ENCODE peak calls at places on chromosomes 5 and 9, in six cellular contexts. Q is H9, W is IMR-90, Z is mesendoderm, J is mesenchymal stem cell, Y is trophoblast cell. C is an unnamed sample. For H3K4me1, the result is how much of the 10 kb centered on the place peaks cover.

GRCh38 chr9:18601956-18602355 is 128.0 kb downstream of the ADAMTSL1 start:
- DNase-seq in Q (no peak), W (peak), Z (no peak), J (no peak), Y (no peak), C (no peak)

GRCh38 chr5:74227081-74227480 is 413.4 kb downstream of the ENC1 start:
- DNase-seq in Q (no peak), W (no peak), Z (no peak), J (no peak), Y (no peak), C (no peak)

GRCh38 chr9:132996526-132996925 is 18.0 kb downstream of the GFI1B start:
- DNase-seq in Q (no peak), W (no peak), Z (no peak), J (no peak), Y (no peak), C (no peak)

GRCh38 chr5:19235101-19235584 is 752.9 kb downstream of the CDH18 start:
- DNase-seq in Q (no peak), W (no peak), Z (no peak), J (peak), Y (no peak), C (no peak)

GRCh38 chr9:84922051-84922450 is 252.5 kb downstream of the NTRK2 start:
- DNase-seq in Q (no peak), W (no peak), Z (no peak), J (no peak), Y (no peak), C (no peak)

GRCh38 chr9:134192951-134193731 is 28.8 kb upstream of the RNU6ATAC start:
- DNase-seq in Q (no peak), W (no peak), Z (no peak), J (peak), Y (no peak), C (no peak)

GRCh38 chr5:58259685-58260152 is 200.2 kb downstream of the PLK2 start:
- DNase-seq in Q (peak), W (peak), Z (peak), J (peak), Y (peak), C (peak)

GRCh38 chr5:133460172-133460758 is 152.1 kb downstream of the FSTL4 start:
- DNase-seq in Q (peak), W (no peak), Z (peak), J (no peak), Y (no peak), C (peak)

GRCh38 chr5:34833090-34833489 is 5.9 kb upstream of the TTC23L start:
- DNase-seq in Q (no peak), W (no peak), Z (no peak), J (no peak), Y (no peak), C (no peak)

GRCh38 chr5:15592728-15593127 is 92.7 kb downstream of the FBXL7 start:
- DNase-seq in Q (no peak), W (no peak), Z (no peak), J (no peak), Y (no peak), C (no peak)

GRCh38 chr5:52657231-52657645 is 130.5 kb upstream of the ITGA1 start:
- DNase-seq in Q (no peak), W (peak), Z (peak), J (peak), Y (no peak), C (peak)

GRCh38 chr9:127347831-127348699 is 48.9 kb upstream of the SLC2A8 start:
- DNase-seq in Q (no peak), W (peak), Z (peak), J (peak), Y (peak), C (no peak)

GRCh38 chr5:16568875-16569580 is 47.8 kb downstream of the RETREG1 start:
- DNase-seq in Q (no peak), W (no peak), Z (no peak), J (no peak), Y (no peak), C (no peak)

GRCh38 chr5:1838013-1838412 is 36.8 kb downstream of the NDUFS6 start:
- DNase-seq in Q (no peak), W (no peak), Z (no peak), J (no peak), Y (no peak), C (no peak)

GRCh38 chr9:104831681-104832080 is 67.8 kb downstream of the NIPSNAP3B start:
- DNase-seq in Q (no peak), W (peak), Z (no peak), J (peak), Y (no peak), C (no peak)

GRCh38 chr5:102910240-102911226 is 155.4 kb downstream of the PAM start:
- DNase-seq in Q (no peak), W (peak), Z (peak), J (peak), Y (no peak), C (no peak)
- H3K27ac ChIP-seq in Q (no peak), W (no peak), Z (no peak), J (peak), Y (no peak), C (no peak)

GRCh38 chr9:110979636-110980035 is 58.6 kb downstream of the LPAR1 start:
- DNase-seq in Q (no peak), W (no peak), Z (peak), J (no peak), Y (no peak), C (no peak)
- H3K4me1 ChIP-seq in Q (under half), W (under half), Z (under half), J (under half), Y (under half), C (under half)

DNA sequence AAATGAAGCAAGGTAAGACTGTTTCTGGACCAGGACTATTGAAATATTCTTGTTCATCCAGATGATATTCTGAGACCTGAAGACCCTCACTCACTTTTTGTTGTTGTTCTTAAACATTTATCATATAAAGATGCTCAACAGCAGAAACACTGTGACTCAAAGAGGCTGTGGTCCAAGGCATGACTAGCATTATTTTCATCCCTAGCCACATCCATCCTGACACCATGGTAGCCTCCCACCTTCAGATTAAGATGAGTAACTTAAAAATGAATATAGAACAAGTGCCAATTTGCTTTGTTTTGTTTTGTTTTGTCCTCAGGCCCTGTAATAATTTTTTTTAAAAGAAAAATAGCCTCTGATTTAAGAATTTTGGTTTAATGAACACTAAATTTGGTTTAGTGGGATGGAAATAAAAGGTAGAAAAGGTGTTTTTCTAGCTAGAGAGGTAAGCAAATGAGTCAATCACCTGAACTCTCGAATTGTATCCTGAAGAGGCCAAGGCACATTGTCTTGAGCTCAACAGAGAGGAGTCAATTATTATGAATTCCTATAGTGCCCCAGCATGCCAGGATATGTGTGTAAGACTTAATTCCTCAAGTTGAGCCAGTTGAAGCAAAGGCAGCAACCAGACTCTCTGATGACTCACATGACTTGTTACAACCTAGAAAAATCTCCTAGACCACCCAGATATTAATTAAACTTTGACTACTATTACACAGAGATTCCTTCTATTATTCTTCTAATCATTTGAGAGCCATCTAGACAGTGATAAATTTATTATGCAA is 380.1 kb upstream of the TUSC1 start:
- DNase-seq in Q (no peak), W (no peak), Z (no peak), J (no peak), Y (no peak), C (no peak)
- H3K23ac ChIP-seq in Q (no peak), W (no peak), Z (no peak), J (no peak), Y (no peak), C (no peak)

GRCh38 chr9:75890541-75891276 is at the start of gene PCSK5:
- DNase-seq in Q (peak), W (peak), Z (peak), J (peak), Y (peak), C (peak)
- H3K27ac ChIP-seq in Q (no peak), W (peak), Z (peak), J (peak), Y (peak), C (peak)

DNA sequence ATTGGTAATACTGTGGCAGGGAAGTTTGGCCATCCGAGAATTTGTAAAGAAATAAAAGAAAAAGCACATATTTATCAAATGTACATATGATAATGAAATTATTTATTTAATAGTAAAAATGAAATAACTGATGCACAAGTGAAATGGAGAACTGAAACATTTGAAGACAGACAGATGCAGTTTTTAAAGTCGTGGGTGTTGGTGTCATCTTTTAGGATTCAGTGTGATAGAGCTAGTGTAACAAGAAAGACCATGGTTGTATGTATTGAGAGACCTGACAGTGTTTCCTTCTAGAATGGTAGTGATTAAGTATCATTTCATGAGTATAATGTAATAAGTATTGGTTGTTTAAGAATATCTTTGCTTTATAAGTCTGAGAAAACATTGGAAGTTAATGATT is 2.4 kb downstream of the SEC61B start:
- DNase-seq in Q (no peak), W (no peak), Z (no peak), J (no peak), Y (no peak), C (no peak)
- H3K4me1 ChIP-seq in Q (under half), W (under half), Z (under half), J (under half), Y (under half), C (under half)

GRCh38 chr5:65882278-65882677 is 44.1 kb upstream of the ERBIN start:
- DNase-seq in Q (no peak), W (no peak), Z (no peak), J (no peak), Y (peak), C (no peak)

GRCh38 chr5:65883461-65883860 is 42.9 kb upstream of the ERBIN start:
- DNase-seq in Q (no peak), W (no peak), Z (no peak), J (no peak), Y (no peak), C (no peak)

GRCh38 chr5:65880673-65881072 is 45.7 kb upstream of the ERBIN start:
- DNase-seq in Q (no peak), W (no peak), Z (no peak), J (no peak), Y (no peak), C (no peak)

GRCh38 chr5:65886387-65886786 is 40.0 kb upstream of the ERBIN start:
- DNase-seq in Q (no peak), W (no peak), Z (no peak), J (no peak), Y (no peak), C (no peak)
- H3K23ac ChIP-seq in Q (no peak), W (no peak), Z (no peak), J (no peak), Y (peak), C (no peak)

GRCh38 chr9:21708225-21708624 is 94.2 kb upstream of the MTAP start:
- DNase-seq in Q (no peak), W (no peak), Z (no peak), J (no peak), Y (no peak), C (no peak)

GRCh38 chr9:21711504-21711903 is 90.9 kb upstream of the MTAP start:
- DNase-seq in Q (peak), W (peak), Z (peak), J (no peak), Y (no peak), C (peak)

GRCh38 chr9:21709464-21710058 is 92.9 kb upstream of the MTAP start:
- DNase-seq in Q (peak), W (peak), Z (peak), J (peak), Y (peak), C (peak)

GRCh38 chr9:21708846-21709245 is 93.6 kb upstream of the MTAP start:
- DNase-seq in Q (no peak), W (no peak), Z (no peak), J (no peak), Y (no peak), C (no peak)

GRCh38 chr9:21710792-21711191 is 91.6 kb upstream of the MTAP start:
- DNase-seq in Q (no peak), W (peak), Z (no peak), J (no peak), Y (no peak), C (no peak)
- H3K27ac ChIP-seq in Q (no peak), W (no peak), Z (no peak), J (peak), Y (no peak), C (no peak)

GRCh38 chr5:154758501-154758900 is 3.3 kb downstream of the LARP1 start:
- DNase-seq in Q (no peak), W (peak), Z (no peak), J (peak), Y (no peak), C (no peak)

GRCh38 chr5:154761062-154761740 is 6.0 kb downstream of the LARP1 start:
- DNase-seq in Q (no peak), W (no peak), Z (no peak), J (no peak), Y (no peak), C (no peak)

GRCh38 chr5:154756871-154757646 is 1.9 kb downstream of the LARP1 start:
- DNase-seq in Q (no peak), W (peak), Z (peak), J (peak), Y (no peak), C (peak)

GRCh38 chr5:154757647-154758406 is 2.6 kb downstream of the LARP1 start:
- DNase-seq in Q (no peak), W (peak), Z (no peak), J (peak), Y (no peak), C (no peak)

GRCh38 chr5:154758977-154759376 is 3.8 kb downstream of the LARP1 start:
- DNase-seq in Q (no peak), W (no peak), Z (no peak), J (no peak), Y (no peak), C (no peak)
- H3K4me1 ChIP-seq in Q (under half), W (under half), Z (under half), J (under half), Y (under half), C (under half)

GRCh38 chr5:173907284-173907683 is 19.1 kb downstream of the CPEB4 start:
- DNase-seq in Q (no peak), W (no peak), Z (no peak), J (no peak), Y (no peak), C (no peak)

GRCh38 chr5:173911623-173912022 is 23.5 kb downstream of the CPEB4 start:
- DNase-seq in Q (no peak), W (no peak), Z (no peak), J (no peak), Y (no peak), C (no peak)

GRCh38 chr5:173909205-173909604 is 21.1 kb downstream of the CPEB4 start:
- DNase-seq in Q (no peak), W (no peak), Z (no peak), J (no peak), Y (no peak), C (no peak)

GRCh38 chr5:173910215-173910614 is 22.1 kb downstream of the CPEB4 start:
- DNase-seq in Q (no peak), W (no peak), Z (no peak), J (no peak), Y (no peak), C (no peak)

GRCh38 chr5:173907686-173908371 is 19.7 kb downstream of the CPEB4 start:
- DNase-seq in Q (no peak), W (peak), Z (no peak), J (no peak), Y (no peak), C (no peak)
- H3K23ac ChIP-seq in Q (no peak), W (peak), Z (no peak), J (no peak), Y (no peak), C (no peak)

C was measured in neuronal stem cell.